ENCODE peak calls at places on chromosomes 6 and 20, in seven cellular contexts. A is occipital lobe, Q is ureter, K is brain microvascular endothelial cell, N is cardiac muscle cell, G is osteoblast, R is T-helper 17 cell. P is an unnamed sample.

GRCh38 chr20:37474386-37474785 is 46.7 kb upstream of the NNAT start:
- DNase-seq in A (no peak), Q (no peak), K (no peak), N (no peak), G (no peak), R (no peak), P (no peak)

GRCh38 chr20:48766205-48766604 is 61.6 kb downstream of the PREX1 start:
- DNase-seq in A (no peak), Q (no peak), K (no peak), N (no peak), G (no peak), R (no peak), P (no peak)

GRCh38 chr20:37529968-37530600 is 2.4 kb upstream of the BLCAP start:
- DNase-seq in A (no peak), Q (no peak), K (no peak), N (no peak), G (no peak), R (no peak), P (no peak)

GRCh38 chr6:52517502-52518278 is 59.2 kb downstream of the TRAM2 start:
- DNase-seq in A (peak), Q (peak), K (peak), N (no peak), G (peak), R (no peak), P (peak)

GRCh38 chr6:165010556-165011535 is 298.6 kb downstream of the C6orf118 start:
- DNase-seq in A (no peak), Q (no peak), K (peak), N (no peak), G (peak), R (no peak), P (no peak)

GRCh38 chr20:59153355-59153681 is 10.3 kb upstream of the ZNF831 start:
- DNase-seq in A (peak), Q (peak), K (no peak), N (no peak), G (no peak), R (no peak), P (no peak)

GRCh38 chr6:70813885-70814284 is 143.0 kb downstream of the B3GAT2 start:
- DNase-seq in A (no peak), Q (no peak), K (no peak), N (no peak), G (no peak), R (no peak), P (no peak)

GRCh38 chr6:14277405-14277930 is 159.9 kb downstream of the CD83 start:
- DNase-seq in A (no peak), Q (no peak), K (no peak), N (no peak), G (peak), R (no peak), P (no peak)

GRCh38 chr6:109790131-109790530 is 99.0 kb downstream of the FIG4 start:
- DNase-seq in A (no peak), Q (no peak), K (no peak), N (no peak), G (peak), R (no peak), P (no peak)

GRCh38 chr6:45422541-45423110 is 44.9 kb upstream of the SUPT3H start:
- DNase-seq in A (no peak), Q (peak), K (peak), N (peak), G (peak), R (peak), P (no peak)

GRCh38 chr20:59955131-59955796 is 3.0 kb upstream of the CDH26 start:
- DNase-seq in A (no peak), Q (no peak), K (no peak), N (no peak), G (no peak), R (no peak), P (peak)